ENCODE peak calls at places on chromosome 9, in eight cellular contexts. S, L, E, V, Y, Z, K and F are unnamed samples.

GRCh38 chr9:133236291-133237071 is 27.4 kb upstream of the OBP2B start:
- DNase-seq in S (no peak), L (no peak), E (no peak), V (no peak), Y (no peak), Z (peak; percentile 54), K (peak; percentile 52), F (no peak)

GRCh38 chr9:131270171-131271015 is 5.9 kb downstream of the FAM78A start:
- DNase-seq in S (no peak), L (no peak), E (peak; percentile 69), V (no peak), Y (no peak), Z (peak; percentile 81), K (peak; percentile 93), F (peak; percentile 90)

GRCh38 chr9:16442622-16443021 is 427.8 kb downstream of the BNC2 start:
- DNase-seq in S (peak; percentile 79), L (no peak), E (peak; percentile 67), V (peak; percentile 70), Y (no peak), Z (no peak), K (no peak), F (no peak)

GRCh38 chr9:134502261-134503211 is 139.1 kb upstream of the COL5A1 start:
- DNase-seq in S (peak; percentile 100), L (peak; percentile 7), E (peak; percentile 79), V (peak; percentile 79), Y (no peak), Z (peak; percentile 75), K (peak; percentile 91), F (peak; percentile 87)

GRCh38 chr9:87742813-87743428 is 17.0 kb downstream of the CTSL start:
- DNase-seq in S (no peak), L (no peak), E (no peak), V (no peak), Y (no peak), Z (no peak), K (no peak), F (no peak)

GRCh38 chr9:81058776-81059175 is 630.6 kb downstream of the TLE1 start:
- DNase-seq in S (no peak), L (no peak), E (no peak), V (no peak), Y (no peak), Z (no peak), K (no peak), F (no peak)

GRCh38 chr9:120104771-120105170 is 475.2 kb downstream of the CDK5RAP2 start:
- DNase-seq in S (no peak), L (no peak), E (no peak), V (no peak), Y (no peak), Z (no peak), K (no peak), F (no peak)

GRCh38 chr9:107283621-107284616 is 840 bp downstream of the RAD23B start:
- DNase-seq in S (peak; percentile 71), L (peak; percentile 89), E (peak; percentile 62), V (peak; percentile 77), Y (no peak), Z (peak; percentile 82), K (peak; percentile 88), F (peak; percentile 81)

GRCh38 chr9:99921875-99922710 is 15.6 kb downstream of the STX17 start:
- DNase-seq in S (no peak), L (no peak), E (no peak), V (no peak), Y (no peak), Z (no peak), K (no peak), F (no peak)

GRCh38 chr9:86893811-86894490 is 53.4 kb downstream of the GAS1 start:
- DNase-seq in S (peak; percentile 8), L (no peak), E (no peak), V (no peak), Y (no peak), Z (no peak), K (no peak), F (no peak)

GRCh38 chr9:91992636-91993035 is 42.6 kb upstream of the ROR2 start:
- DNase-seq in S (peak; percentile 86), L (no peak), E (no peak), V (no peak), Y (no peak), Z (no peak), K (no peak), F (no peak)

GRCh38 chr9:136403538-136403914 is 3.6 kb upstream of the SNAPC4 start:
- DNase-seq in S (no peak), L (no peak), E (no peak), V (no peak), Y (no peak), Z (no peak), K (peak; percentile 18), F (no peak)

GRCh38 chr9:128640626-128641025 is 16.0 kb downstream of the DYNC2I2 start:
- DNase-seq in S (no peak), L (no peak), E (no peak), V (no peak), Y (no peak), Z (no peak), K (peak; percentile 48), F (peak; percentile 7)

GRCh38 chr9:86487222-86487841 is 133.1 kb upstream of the TUT7 start:
- DNase-seq in S (peak; percentile 72), L (peak; percentile 60), E (no peak), V (peak; percentile 44), Y (peak; percentile 12), Z (no peak), K (no peak), F (no peak)

GRCh38 chr9:129289131-129289731 is 111.2 kb upstream of the IER5L start:
- DNase-seq in S (no peak), L (no peak), E (no peak), V (no peak), Y (no peak), Z (peak; percentile 47), K (no peak), F (no peak)

GRCh38 chr9:133492061-133493021 is 13.4 kb upstream of the SLC2A6 start:
- DNase-seq in S (no peak), L (no peak), E (no peak), V (no peak), Y (no peak), Z (no peak), K (peak; percentile 76), F (peak; percentile 27)

GRCh38 chr9:18331808-18332209 is 142.1 kb upstream of the ADAMTSL1 start:
- DNase-seq in S (peak; percentile 11), L (peak; percentile 19), E (no peak), V (no peak), Y (no peak), Z (no peak), K (no peak), F (no peak)

GRCh38 chr9:130172858-130173461 is 756 bp downstream of the NCS1 start:
- DNase-seq in S (peak; percentile 39), L (peak; percentile 40), E (no peak), V (no peak), Y (no peak), Z (peak; percentile 83), K (peak; percentile 77), F (no peak)

GRCh38 chr9:94767331-94768099 is 41.0 kb downstream of the AOPEP start:
- DNase-seq in S (no peak), L (no peak), E (no peak), V (no peak), Y (no peak), Z (no peak), K (no peak), F (no peak)

GRCh38 chr9:17611921-17612320 is 33.1 kb downstream of the SH3GL2 start:
- DNase-seq in S (no peak), L (no peak), E (no peak), V (no peak), Y (no peak), Z (no peak), K (no peak), F (peak; percentile 18)